ENCODE peak calls at places on chromosomes 12 and 14, in eight cellular contexts. One of them, this sample, is unnamed.

GRCh38 chr14:89000007-89000942 is 175.8 kb downstream of the TTC8 start:
- DNase-seq in stimulated activated CD8-positive, alpha-beta memory T cell treated with anti-CD3 and anti-CD28 coated beads, Interleukin-15, amount 100 ng/mL, for 4 hours: no peak
- DNase-seq in NCI-H748 treated with DMSO at 0.1 percent for 48 hours: no peak
- DNase-seq in progenitor cell of endocrine pancreas: no peak
- DNase-seq in NCI-H1105: no peak
- DNase-seq in stimulated activated CD4-positive, alpha-beta T cell treated with anti-CD3 and anti-CD28 coated beads, Interleukin-2, amount 100 ng/mL, for 24 hours: no peak
- DNase-seq in fibroblast of lung: peak; percentile 98
- DNase-seq in Daoy: peak; percentile 97
- DNase-seq in this sample: peak; percentile 30

GRCh38 chr12:50224026-50224692 is 57.0 kb upstream of the CERS5 start:
- DNase-seq in stimulated activated CD8-positive, alpha-beta memory T cell treated with anti-CD3 and anti-CD28 coated beads, Interleukin-15, amount 100 ng/mL, for 4 hours: no peak
- DNase-seq in NCI-H748 treated with DMSO at 0.1 percent for 48 hours: no peak
- DNase-seq in progenitor cell of endocrine pancreas: no peak
- DNase-seq in NCI-H1105: no peak
- DNase-seq in stimulated activated CD4-positive, alpha-beta T cell treated with anti-CD3 and anti-CD28 coated beads, Interleukin-2, amount 100 ng/mL, for 24 hours: peak; percentile 48
- DNase-seq in fibroblast of lung: peak; percentile 73
- DNase-seq in Daoy: peak; percentile 79
- DNase-seq in this sample: no peak

GRCh38 chr14:61355892-61356325 is 34.5 kb downstream of the PRKCH start:
- DNase-seq in stimulated activated CD8-positive, alpha-beta memory T cell treated with anti-CD3 and anti-CD28 coated beads, Interleukin-15, amount 100 ng/mL, for 4 hours: no peak
- DNase-seq in NCI-H748 treated with DMSO at 0.1 percent for 48 hours: no peak
- DNase-seq in progenitor cell of endocrine pancreas: no peak
- DNase-seq in NCI-H1105: no peak
- DNase-seq in stimulated activated CD4-positive, alpha-beta T cell treated with anti-CD3 and anti-CD28 coated beads, Interleukin-2, amount 100 ng/mL, for 24 hours: peak; percentile 61
- DNase-seq in fibroblast of lung: peak; percentile 55
- DNase-seq in Daoy: peak; percentile 88
- DNase-seq in this sample: no peak

GRCh38 chr14:34211732-34212131 is 250.3 kb downstream of the SPTSSA start:
- DNase-seq in stimulated activated CD8-positive, alpha-beta memory T cell treated with anti-CD3 and anti-CD28 coated beads, Interleukin-15, amount 100 ng/mL, for 4 hours: no peak
- DNase-seq in NCI-H748 treated with DMSO at 0.1 percent for 48 hours: no peak
- DNase-seq in progenitor cell of endocrine pancreas: no peak
- DNase-seq in NCI-H1105: no peak
- DNase-seq in stimulated activated CD4-positive, alpha-beta T cell treated with anti-CD3 and anti-CD28 coated beads, Interleukin-2, amount 100 ng/mL, for 24 hours: no peak
- DNase-seq in fibroblast of lung: peak; percentile 44
- DNase-seq in Daoy: peak; percentile 78
- DNase-seq in this sample: no peak

GRCh38 chr12:56806303-56806702 is 43.2 kb downstream of the HSD17B6 start:
- DNase-seq in stimulated activated CD8-positive, alpha-beta memory T cell treated with anti-CD3 and anti-CD28 coated beads, Interleukin-15, amount 100 ng/mL, for 4 hours: no peak
- DNase-seq in NCI-H748 treated with DMSO at 0.1 percent for 48 hours: no peak
- DNase-seq in progenitor cell of endocrine pancreas: no peak
- DNase-seq in NCI-H1105: no peak
- DNase-seq in stimulated activated CD4-positive, alpha-beta T cell treated with anti-CD3 and anti-CD28 coated beads, Interleukin-2, amount 100 ng/mL, for 24 hours: no peak
- DNase-seq in fibroblast of lung: no peak
- DNase-seq in Daoy: no peak
- DNase-seq in this sample: no peak

GRCh38 chr14:83280719-83281118 is 1747.1 kb upstream of the SEL1L start:
- DNase-seq in stimulated activated CD8-positive, alpha-beta memory T cell treated with anti-CD3 and anti-CD28 coated beads, Interleukin-15, amount 100 ng/mL, for 4 hours: no peak
- DNase-seq in NCI-H748 treated with DMSO at 0.1 percent for 48 hours: no peak
- DNase-seq in progenitor cell of endocrine pancreas: no peak
- DNase-seq in NCI-H1105: no peak
- DNase-seq in stimulated activated CD4-positive, alpha-beta T cell treated with anti-CD3 and anti-CD28 coated beads, Interleukin-2, amount 100 ng/mL, for 24 hours: no peak
- DNase-seq in fibroblast of lung: no peak
- DNase-seq in Daoy: no peak
- DNase-seq in this sample: no peak

GRCh38 chr12:32265461-32265860 is 133.9 kb upstream of the FGD4 start:
- DNase-seq in stimulated activated CD8-positive, alpha-beta memory T cell treated with anti-CD3 and anti-CD28 coated beads, Interleukin-15, amount 100 ng/mL, for 4 hours: no peak
- DNase-seq in NCI-H748 treated with DMSO at 0.1 percent for 48 hours: no peak
- DNase-seq in progenitor cell of endocrine pancreas: no peak
- DNase-seq in NCI-H1105: no peak
- DNase-seq in stimulated activated CD4-positive, alpha-beta T cell treated with anti-CD3 and anti-CD28 coated beads, Interleukin-2, amount 100 ng/mL, for 24 hours: no peak
- DNase-seq in fibroblast of lung: no peak
- DNase-seq in Daoy: no peak
- DNase-seq in this sample: no peak

GRCh38 chr12:126233625-126234024 is 1168.4 kb downstream of the AACS start:
- DNase-seq in stimulated activated CD8-positive, alpha-beta memory T cell treated with anti-CD3 and anti-CD28 coated beads, Interleukin-15, amount 100 ng/mL, for 4 hours: no peak
- DNase-seq in NCI-H748 treated with DMSO at 0.1 percent for 48 hours: no peak
- DNase-seq in progenitor cell of endocrine pancreas: no peak
- DNase-seq in NCI-H1105: no peak
- DNase-seq in stimulated activated CD4-positive, alpha-beta T cell treated with anti-CD3 and anti-CD28 coated beads, Interleukin-2, amount 100 ng/mL, for 24 hours: no peak
- DNase-seq in fibroblast of lung: no peak
- DNase-seq in Daoy: no peak
- DNase-seq in this sample: no peak

GRCh38 chr12:114678028-114678427 is 5.9 kb downstream of the TBX3 start:
- DNase-seq in stimulated activated CD8-positive, alpha-beta memory T cell treated with anti-CD3 and anti-CD28 coated beads, Interleukin-15, amount 100 ng/mL, for 4 hours: no peak
- DNase-seq in NCI-H748 treated with DMSO at 0.1 percent for 48 hours: no peak
- DNase-seq in progenitor cell of endocrine pancreas: no peak
- DNase-seq in NCI-H1105: no peak
- DNase-seq in stimulated activated CD4-positive, alpha-beta T cell treated with anti-CD3 and anti-CD28 coated beads, Interleukin-2, amount 100 ng/mL, for 24 hours: no peak
- DNase-seq in fibroblast of lung: no peak
- DNase-seq in Daoy: no peak
- DNase-seq in this sample: no peak

GRCh38 chr12:130480231-130480630 is 142.5 kb downstream of the PIWIL1 start:
- DNase-seq in stimulated activated CD8-positive, alpha-beta memory T cell treated with anti-CD3 and anti-CD28 coated beads, Interleukin-15, amount 100 ng/mL, for 4 hours: no peak
- DNase-seq in NCI-H748 treated with DMSO at 0.1 percent for 48 hours: no peak
- DNase-seq in progenitor cell of endocrine pancreas: no peak
- DNase-seq in NCI-H1105: no peak
- DNase-seq in stimulated activated CD4-positive, alpha-beta T cell treated with anti-CD3 and anti-CD28 coated beads, Interleukin-2, amount 100 ng/mL, for 24 hours: no peak
- DNase-seq in fibroblast of lung: no peak
- DNase-seq in Daoy: no peak
- DNase-seq in this sample: no peak

GRCh38 chr12:9864913-9865675 is 4.1 kb downstream of the CLEC2B start:
- DNase-seq in stimulated activated CD8-positive, alpha-beta memory T cell treated with anti-CD3 and anti-CD28 coated beads, Interleukin-15, amount 100 ng/mL, for 4 hours: no peak
- DNase-seq in NCI-H748 treated with DMSO at 0.1 percent for 48 hours: no peak
- DNase-seq in progenitor cell of endocrine pancreas: no peak
- DNase-seq in NCI-H1105: no peak
- DNase-seq in stimulated activated CD4-positive, alpha-beta T cell treated with anti-CD3 and anti-CD28 coated beads, Interleukin-2, amount 100 ng/mL, for 24 hours: no peak
- DNase-seq in fibroblast of lung: no peak
- DNase-seq in Daoy: no peak
- DNase-seq in this sample: no peak

GRCh38 chr14:74641581-74641980 is 29.5 kb upstream of the LTBP2 start:
- DNase-seq in stimulated activated CD8-positive, alpha-beta memory T cell treated with anti-CD3 and anti-CD28 coated beads, Interleukin-15, amount 100 ng/mL, for 4 hours: no peak
- DNase-seq in NCI-H748 treated with DMSO at 0.1 percent for 48 hours: no peak
- DNase-seq in progenitor cell of endocrine pancreas: no peak
- DNase-seq in NCI-H1105: no peak
- DNase-seq in stimulated activated CD4-positive, alpha-beta T cell treated with anti-CD3 and anti-CD28 coated beads, Interleukin-2, amount 100 ng/mL, for 24 hours: no peak
- DNase-seq in fibroblast of lung: no peak
- DNase-seq in Daoy: no peak
- DNase-seq in this sample: no peak

GRCh38 chr12:109422251-109422650 is 54.8 kb downstream of the KCTD10 start:
- DNase-seq in stimulated activated CD8-positive, alpha-beta memory T cell treated with anti-CD3 and anti-CD28 coated beads, Interleukin-15, amount 100 ng/mL, for 4 hours: no peak
- DNase-seq in NCI-H748 treated with DMSO at 0.1 percent for 48 hours: no peak
- DNase-seq in progenitor cell of endocrine pancreas: no peak
- DNase-seq in NCI-H1105: no peak
- DNase-seq in stimulated activated CD4-positive, alpha-beta T cell treated with anti-CD3 and anti-CD28 coated beads, Interleukin-2, amount 100 ng/mL, for 24 hours: no peak
- DNase-seq in fibroblast of lung: no peak
- DNase-seq in Daoy: no peak
- DNase-seq in this sample: no peak

GRCh38 chr12:72281145-72281544 is 9.0 kb downstream of the TRHDE start:
- DNase-seq in stimulated activated CD8-positive, alpha-beta memory T cell treated with anti-CD3 and anti-CD28 coated beads, Interleukin-15, amount 100 ng/mL, for 4 hours: no peak
- DNase-seq in NCI-H748 treated with DMSO at 0.1 percent for 48 hours: no peak
- DNase-seq in progenitor cell of endocrine pancreas: no peak
- DNase-seq in NCI-H1105: no peak
- DNase-seq in stimulated activated CD4-positive, alpha-beta T cell treated with anti-CD3 and anti-CD28 coated beads, Interleukin-2, amount 100 ng/mL, for 24 hours: no peak
- DNase-seq in fibroblast of lung: peak; percentile 82
- DNase-seq in Daoy: no peak
- DNase-seq in this sample: no peak

GRCh38 chr14:29637406-29637805 is 290.2 kb downstream of the PRKD1 start:
- DNase-seq in stimulated activated CD8-positive, alpha-beta memory T cell treated with anti-CD3 and anti-CD28 coated beads, Interleukin-15, amount 100 ng/mL, for 4 hours: no peak
- DNase-seq in NCI-H748 treated with DMSO at 0.1 percent for 48 hours: no peak
- DNase-seq in progenitor cell of endocrine pancreas: no peak
- DNase-seq in NCI-H1105: peak; percentile 64
- DNase-seq in stimulated activated CD4-positive, alpha-beta T cell treated with anti-CD3 and anti-CD28 coated beads, Interleukin-2, amount 100 ng/mL, for 24 hours: no peak
- DNase-seq in fibroblast of lung: peak; percentile 80
- DNase-seq in Daoy: peak; percentile 74
- DNase-seq in this sample: no peak

GRCh38 chr12:27015730-27016076 is 1.5 kb upstream of the TM7SF3 start:
- DNase-seq in stimulated activated CD8-positive, alpha-beta memory T cell treated with anti-CD3 and anti-CD28 coated beads, Interleukin-15, amount 100 ng/mL, for 4 hours: no peak
- DNase-seq in NCI-H748 treated with DMSO at 0.1 percent for 48 hours: peak; percentile 10
- DNase-seq in progenitor cell of endocrine pancreas: no peak
- DNase-seq in NCI-H1105: peak; percentile 29
- DNase-seq in stimulated activated CD4-positive, alpha-beta T cell treated with anti-CD3 and anti-CD28 coated beads, Interleukin-2, amount 100 ng/mL, for 24 hours: no peak
- DNase-seq in fibroblast of lung: peak; percentile 34
- DNase-seq in Daoy: no peak
- DNase-seq in this sample: no peak

GRCh38 chr12:69042970-69043369 is 110.0 kb upstream of the CPM start:
- DNase-seq in stimulated activated CD8-positive, alpha-beta memory T cell treated with anti-CD3 and anti-CD28 coated beads, Interleukin-15, amount 100 ng/mL, for 4 hours: no peak
- DNase-seq in NCI-H748 treated with DMSO at 0.1 percent for 48 hours: no peak
- DNase-seq in progenitor cell of endocrine pancreas: no peak
- DNase-seq in NCI-H1105: no peak
- DNase-seq in stimulated activated CD4-positive, alpha-beta T cell treated with anti-CD3 and anti-CD28 coated beads, Interleukin-2, amount 100 ng/mL, for 24 hours: no peak
- DNase-seq in fibroblast of lung: no peak
- DNase-seq in Daoy: no peak
- DNase-seq in this sample: no peak